ENCODE peak calls at places on chromosomes 11 and 22, in six cellular contexts. O is breast epithelium, R is A549, M is HCT116, I is sigmoid colon, G is heart left ventricle. U is an unnamed sample.

GRCh38 chr22:50190182-50190951 is 4.7 kb downstream of the TRABD start:
- DNase-seq in G (peak), R (peak), I (peak), O (peak), M (peak), U (peak)

GRCh38 chr22:28986366-28986765 is 75.3 kb downstream of the C22orf31 start:
- DNase-seq in O (no peak), I (no peak), M (no peak), R (no peak), G (no peak), U (no peak)

GRCh38 chr11:6320411-6321207 is at the start of gene CAVIN3:
- DNase-seq in G (peak), O (peak), I (peak), R (peak), M (peak), U (peak)

GRCh38 chr11:74612877-74613276 is 20.5 kb downstream of the POLD3 start:
- DNase-seq in I (no peak), G (no peak), R (no peak), O (no peak), M (no peak), U (no peak)

GRCh38 chr11:86905252-86905651 is 49.9 kb downstream of the FZD4 start:
- DNase-seq in O (no peak), I (no peak), M (no peak), G (no peak), R (no peak), U (no peak)

GRCh38 chr11:45658292-45658991 is 7.0 kb downstream of the CHST1 start:
- DNase-seq in I (peak), O (no peak), R (no peak), M (no peak), G (peak), U (peak)

GRCh38 chr11:128530119-128531091 is 57.0 kb downstream of the ETS1 start:
- DNase-seq in G (no peak), O (no peak), M (no peak), R (no peak), I (peak), U (no peak)

GRCh38 chr22:48627203-48627602 is 1200.5 kb downstream of the BRD1 start:
- DNase-seq in O (no peak), M (no peak), R (no peak), I (no peak), G (peak), U (no peak)

GRCh38 chr11:77705195-77705876 is 67.7 kb upstream of the CLNS1A start:
- DNase-seq in G (no peak), R (peak), I (no peak), M (peak), O (no peak), U (no peak)

GRCh38 chr22:28442951-28443876 is 236.4 kb downstream of the TTC28 start:
- DNase-seq in I (peak), R (no peak), O (peak), G (peak), M (no peak), U (peak)

DNA sequence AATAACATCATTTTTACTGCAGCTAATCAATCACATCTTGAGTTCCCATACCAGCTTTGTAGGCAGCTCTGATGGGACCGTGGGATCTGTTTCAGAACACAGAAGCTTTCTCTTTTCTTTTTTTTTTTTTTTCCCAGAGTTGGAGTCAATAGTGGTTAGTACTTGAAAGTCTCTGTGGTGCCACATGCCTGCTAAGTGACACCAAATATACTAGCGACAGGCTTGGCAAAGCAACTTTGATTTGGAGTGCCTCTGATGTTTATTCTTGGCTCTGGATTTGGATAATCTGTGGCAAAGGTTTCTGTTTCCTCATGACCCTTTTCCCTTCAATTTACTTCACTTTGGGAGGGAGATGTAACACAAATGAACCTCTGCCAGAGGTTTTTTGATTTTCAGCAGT is 681.4 kb upstream of the TENM4 start:
- DNase-seq in R (no peak), M (no peak), O (no peak), I (no peak), G (no peak), U (no peak)
- H3K4me3 ChIP-seq in R (no peak), M (no peak), O (no peak), I (no peak), G (no peak), U (no peak)

GRCh38 chr11:106473089-106473722 is 395.7 kb downstream of the AASDHPPT start:
- DNase-seq in I (no peak), M (no peak), O (no peak), G (no peak), R (no peak), U (no peak)

GRCh38 chr11:106468531-106468930 is 391.1 kb downstream of the AASDHPPT start:
- DNase-seq in O (no peak), G (no peak), R (no peak), I (no peak), M (no peak), U (no peak)

GRCh38 chr11:106470230-106470629 is 392.8 kb downstream of the AASDHPPT start:
- DNase-seq in R (no peak), O (no peak), M (no peak), I (no peak), G (no peak), U (no peak)

GRCh38 chr11:106474274-106474673 is 396.8 kb downstream of the AASDHPPT start:
- DNase-seq in R (no peak), M (no peak), O (no peak), I (no peak), G (no peak), U (no peak)

GRCh38 chr11:106471273-106471672 is 393.8 kb downstream of the AASDHPPT start:
- DNase-seq in I (no peak), R (no peak), M (no peak), G (no peak), O (no peak), U (no peak)
- TF ChIP-seq POLR2A in I (no peak), R (no peak), M (no peak), G (no peak), O (no peak), U (no peak)

DNA sequence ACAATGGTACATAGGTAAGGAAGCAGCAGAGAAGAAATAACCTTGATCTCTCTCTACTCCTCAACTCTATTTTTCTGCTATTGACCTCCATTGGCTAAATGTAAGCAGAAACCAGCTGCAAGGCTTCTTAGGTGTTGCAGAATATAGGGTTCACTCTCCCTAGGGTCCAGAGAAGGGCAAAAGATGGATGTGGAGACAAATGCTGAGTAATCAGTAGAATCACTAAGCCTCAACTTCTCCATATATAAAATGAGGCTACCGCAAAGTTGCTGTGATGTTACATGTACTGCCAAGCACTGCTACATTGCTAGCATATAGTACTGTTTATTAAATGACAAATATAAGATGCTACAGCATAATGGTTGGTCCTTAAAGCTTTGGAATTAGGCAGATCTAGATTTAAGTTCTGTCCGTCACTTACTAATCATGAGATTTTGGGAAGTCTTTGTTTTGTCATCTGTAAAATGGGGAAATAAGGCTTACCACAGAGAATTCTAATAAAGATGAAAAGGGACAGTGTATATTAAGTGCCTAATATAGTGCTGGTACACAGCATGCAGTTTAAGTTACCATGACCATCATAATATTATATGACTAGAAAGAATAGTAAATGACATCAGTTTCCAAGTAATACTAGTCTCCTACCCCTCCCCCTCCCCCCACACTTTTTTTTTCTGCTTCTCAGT is 120.8 kb downstream of the PDE3B start:
- DNase-seq in O (no peak), M (no peak), R (no peak), I (no peak), G (no peak), U (no peak)
- H3K27ac ChIP-seq in O (no peak), M (no peak), R (no peak), I (no peak), G (no peak), U (no peak)

GRCh38 chr11:122642971-122643370 is 12.6 kb upstream of the UBASH3B start:
- DNase-seq in M (no peak), I (no peak), G (no peak), O (no peak), R (peak), U (no peak)
- H3K4me3 ChIP-seq in M (no peak), I (no peak), G (no peak), O (no peak), R (peak), U (no peak)

DNA sequence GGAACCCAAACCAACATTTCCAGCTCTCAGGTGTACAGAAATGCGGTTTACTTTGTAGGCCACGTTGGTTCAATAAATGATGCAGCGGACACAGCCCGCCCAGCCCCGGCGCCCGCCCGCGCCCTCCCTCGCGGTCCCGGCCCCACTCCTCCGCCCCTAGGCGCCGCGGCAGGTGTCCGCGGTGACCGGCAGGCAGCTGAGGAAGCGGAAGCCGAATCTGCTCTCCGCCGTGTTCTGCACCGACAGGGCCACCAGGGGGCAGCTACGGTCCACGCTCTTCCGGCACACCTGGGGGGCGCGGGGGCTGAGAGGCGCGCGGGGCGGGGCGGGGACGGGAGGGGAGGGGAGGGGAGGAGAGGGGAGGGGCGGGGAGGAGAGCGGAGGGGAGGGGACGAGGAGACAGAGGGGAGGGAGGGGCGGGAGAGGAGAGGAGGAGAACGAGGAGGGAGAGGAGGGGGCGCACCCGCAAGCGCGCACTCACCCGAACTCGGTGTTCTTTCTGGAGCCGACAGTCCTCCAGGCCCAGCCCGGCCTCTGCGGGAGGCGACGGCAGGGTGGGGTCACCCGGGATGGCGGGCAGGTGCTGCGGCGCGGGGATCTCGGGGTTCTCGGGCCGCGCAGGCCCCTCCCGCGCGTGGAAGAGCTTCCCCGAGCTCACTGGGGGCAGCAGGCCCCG is 5.6 kb downstream of the LMNTD2 start:
- DNase-seq in G (no peak), O (no peak), M (peak), I (no peak), R (peak), U (peak)
- TF ChIP-seq POLR2A in G (no peak), O (no peak), M (no peak), I (no peak), R (no peak), U (no peak)

DNA sequence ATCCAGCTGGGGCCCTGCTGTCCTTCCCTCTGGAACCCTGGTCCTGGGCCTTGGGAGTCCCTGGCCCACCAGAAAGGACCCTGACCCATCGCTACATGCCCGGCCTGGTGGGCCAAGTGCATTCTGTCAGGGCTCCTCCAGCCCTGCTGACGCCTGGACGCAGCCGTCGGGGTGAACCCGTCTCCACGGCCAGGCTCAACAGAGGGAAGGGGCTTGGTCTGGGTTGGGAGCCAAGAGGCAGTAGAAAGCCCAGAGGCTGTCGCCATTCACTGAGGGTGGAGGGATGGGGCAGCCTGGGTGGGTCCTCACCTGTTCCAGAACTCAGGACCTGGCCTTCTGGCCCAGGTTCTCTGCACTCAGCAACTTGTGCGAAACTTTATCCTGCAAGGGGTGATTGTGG is 39.0 kb downstream of the TOLLIP start:
- DNase-seq in R (no peak), M (no peak), O (no peak), G (peak), I (no peak), U (no peak)
- H3K27ac ChIP-seq in R (peak), M (no peak), O (no peak), G (no peak), I (no peak), U (no peak)

DNA sequence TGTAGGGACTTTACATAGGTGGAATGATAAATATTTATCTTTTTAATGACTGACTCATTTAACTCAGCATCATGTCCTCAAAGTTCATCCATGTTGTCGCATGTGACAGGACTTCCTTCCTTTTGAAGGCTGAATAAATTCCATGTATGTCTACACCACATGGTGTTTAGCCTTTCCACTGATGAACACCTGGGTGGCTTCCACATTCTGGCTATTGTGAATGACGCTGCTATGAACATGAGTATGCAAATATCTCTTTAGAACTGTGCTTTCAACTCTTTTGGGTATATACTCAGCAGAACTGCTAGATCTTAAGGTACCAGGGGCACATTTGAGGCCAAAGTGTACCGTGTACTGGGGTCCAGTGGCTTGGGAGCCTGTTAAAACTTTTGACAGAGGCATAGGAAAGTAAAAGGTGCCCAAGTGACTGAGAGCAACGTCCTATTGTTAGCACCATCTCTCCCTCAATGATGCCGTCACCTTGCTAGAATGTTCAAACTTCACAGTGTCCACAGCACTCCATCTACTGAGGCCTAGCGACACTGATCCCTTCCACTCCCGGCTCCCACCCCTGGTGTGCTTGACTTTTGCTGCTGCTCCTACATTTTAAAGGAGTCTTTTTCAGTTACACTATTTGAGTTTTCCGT is 24.0 kb downstream of the LARGE1 start:
- DNase-seq in G (no peak), I (no peak), O (no peak), M (no peak), R (no peak), U (no peak)
- H3K4me3 ChIP-seq in G (no peak), I (no peak), O (no peak), M (no peak), R (no peak), U (no peak)

GRCh38 chr22:30426395-30427353 is 1.1 kb downstream of the MTFP1 start:
- DNase-seq in G (peak), O (peak), I (peak), R (peak), M (peak), U (peak)
- TF ChIP-seq POLR2A in G (no peak), O (no peak), I (no peak), R (no peak), M (peak), U (no peak)

DNA sequence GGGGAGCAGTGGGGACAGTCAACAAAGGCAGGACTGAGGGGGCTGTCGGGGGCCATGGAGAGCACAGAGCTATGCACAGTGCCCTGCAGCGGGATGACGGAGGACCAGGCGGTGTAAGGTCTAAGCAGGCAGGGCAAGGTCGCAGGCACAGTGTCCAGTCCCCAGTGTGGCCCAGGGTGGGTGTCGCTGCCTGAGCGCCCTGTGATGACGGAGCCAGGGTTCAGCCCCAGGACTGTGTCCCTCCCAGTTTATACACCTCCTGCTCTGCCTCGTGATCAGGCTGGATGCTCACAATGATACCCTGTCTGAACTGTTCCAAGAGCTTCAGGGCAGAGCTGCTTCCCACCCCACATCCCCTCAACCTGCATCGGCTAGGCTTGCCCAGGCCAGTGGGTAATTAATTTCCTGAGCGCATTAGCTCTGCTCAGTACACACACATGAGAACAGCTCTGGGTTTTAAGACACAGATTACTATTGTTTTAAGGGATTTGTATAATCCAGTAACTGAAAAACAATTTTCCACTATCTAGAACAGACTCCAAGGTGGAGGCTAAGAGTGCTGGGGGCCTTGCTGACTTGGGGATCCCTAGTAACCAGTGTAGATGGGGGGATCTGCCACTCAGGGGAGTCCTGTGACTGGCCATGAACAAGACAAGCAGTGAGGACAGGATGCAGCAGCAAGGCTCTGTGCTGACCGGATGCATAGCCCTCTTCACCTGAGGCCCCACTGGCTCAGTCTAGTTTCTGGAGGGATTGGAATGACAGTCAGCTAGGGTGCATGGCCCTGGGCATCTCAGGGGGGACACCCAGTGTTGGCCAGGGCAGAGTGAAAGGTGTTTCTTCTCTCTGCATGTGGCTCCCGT is 34.0 kb downstream of the GNAZ start:
- DNase-seq in R (no peak), I (no peak), M (no peak), G (no peak), O (no peak), U (no peak)
- H3K27ac ChIP-seq in R (no peak), I (no peak), M (no peak), G (no peak), O (no peak), U (no peak)